ENCODE peak calls at places on chromosomes 11 and 22, in eight cellular contexts. P is activated T-cell treated with anti-CD3 and anti-CD28 coated beads for 1 hour; H is dorsolateral prefrontal cortex; O is NCI-H510A treated with DMSO at 0.1 percent for 48 hours; X is M059J; G is stimulated activated CD4-positive, alpha-beta T cell treated with anti-CD3 and anti-CD28 coated beads, Interleukin-12 subunit alpha, Interleukin-12 subunit beta, amount 100 ng/mL, for 24 hours; N is fibroblast of lung; K is hypothalamus. Y is an unnamed sample.
A peak's percentile ranks its signal among the peaks of the same experiment; 100 is the strongest.

GRCh38 chr11:60127311-60127811 is 38.9 kb downstream of the MS4A2 start:
- DNase-seq in K (no peak), P (no peak), X (peak; percentile 67), G (no peak), H (no peak), O (no peak), N (no peak), Y (peak; percentile 42)

GRCh38 chr11:117828641-117829368 is 4.3 kb upstream of the FXYD2 start:
- DNase-seq in N (peak; percentile 88), X (peak; percentile 57), G (peak; percentile 77), K (no peak), P (peak; percentile 75), H (no peak), O (no peak), Y (peak; percentile 47)

GRCh38 chr11:89184021-89184420 is 6.3 kb downstream of the TYR start:
- DNase-seq in N (no peak), P (no peak), O (no peak), X (peak; percentile 31), H (no peak), K (no peak), G (no peak), Y (peak; percentile 73)

GRCh38 chr11:134038897-134039470 is 29.9 kb upstream of the JAM3 start:
- DNase-seq in H (peak; percentile 57), O (no peak), K (no peak), P (no peak), G (no peak), X (no peak), N (no peak), Y (no peak)

GRCh38 chr11:118526688-118527087 is 586 bp upstream of the TTC36 start:
- DNase-seq in P (no peak), N (no peak), G (no peak), K (no peak), X (no peak), H (no peak), O (no peak), Y (no peak)

GRCh38 chr11:62479631-62480201 is 60.9 kb downstream of the SCGB1A1 start:
- DNase-seq in P (no peak), X (no peak), O (no peak), H (no peak), N (no peak), G (no peak), K (no peak), Y (no peak)

GRCh38 chr11:132352497-132352896 is 982.1 kb downstream of the NTM start:
- DNase-seq in X (no peak), O (no peak), H (no peak), P (no peak), K (no peak), N (no peak), G (no peak), Y (no peak)

GRCh38 chr11:72243567-72244316 is at the start of gene PHOX2A:
- DNase-seq in K (no peak), H (no peak), X (no peak), N (no peak), P (no peak), G (no peak), O (no peak), Y (no peak)

GRCh38 chr11:66906077-66906929 is 49.4 kb downstream of the LRFN4 start:
- DNase-seq in O (no peak), G (no peak), H (no peak), X (no peak), N (peak; percentile 73), P (no peak), K (no peak), Y (no peak)

GRCh38 chr11:83292709-83293435 is 6.7 kb upstream of the CCDC90B start:
- DNase-seq in H (no peak), N (peak; percentile 76), O (peak; percentile 33), X (peak; percentile 75), K (peak; percentile 17), G (no peak), P (peak; percentile 2), Y (no peak)

GRCh38 chr22:32310777-32311176 is 46.9 kb upstream of the RFPL3 start:
- DNase-seq in G (no peak), X (no peak), O (no peak), K (no peak), H (no peak), N (no peak), P (no peak), Y (no peak)

GRCh38 chr22:40676644-40677043 is 2.6 kb upstream of the MCHR1 start:
- DNase-seq in N (no peak), H (no peak), O (no peak), P (no peak), X (no peak), K (no peak), G (no peak), Y (no peak)

GRCh38 chr22:39021552-39022250 is 774 bp downstream of the APOBEC3D start:
- DNase-seq in P (no peak), N (no peak), G (no peak), K (no peak), X (no peak), H (no peak), O (no peak), Y (no peak)

GRCh38 chr11:70548976-70549375 is 150.6 kb downstream of the CTTN start:
- DNase-seq in X (no peak), N (no peak), K (no peak), O (no peak), P (no peak), G (no peak), H (no peak), Y (no peak)

GRCh38 chr11:85307381-85307780 is 319.8 kb downstream of the DLG2 start:
- DNase-seq in O (no peak), H (no peak), N (no peak), X (peak; percentile 39), P (no peak), G (no peak), K (no peak), Y (no peak)

GRCh38 chr11:68302256-68303054 is 9.9 kb upstream of the LRP5 start:
- DNase-seq in K (no peak), G (no peak), N (peak; percentile 30), X (peak; percentile 90), P (no peak), H (peak; percentile 30), O (peak; percentile 92), Y (no peak)

GRCh38 chr11:1829039-1829820 is 5.6 kb upstream of the SYT8 start:
- DNase-seq in P (no peak), G (no peak), O (no peak), N (peak; percentile 31), X (peak; percentile 94), H (peak; percentile 16), K (no peak), Y (peak; percentile 81)

GRCh38 chr11:103779054-103779453 is 257.4 kb upstream of the DDI1 start:
- DNase-seq in K (no peak), O (no peak), H (no peak), G (no peak), X (no peak), N (no peak), P (no peak), Y (no peak)

GRCh38 chr11:68461284-68461861 is 821 bp downstream of the PPP6R3 start:
- DNase-seq in P (no peak), H (peak; percentile 21), O (peak; percentile 36), N (peak; percentile 47), X (peak; percentile 36), K (no peak), G (no peak), Y (no peak)

GRCh38 chr11:48040830-48041444 is 60.6 kb downstream of the PTPRJ start:
- DNase-seq in G (no peak), K (no peak), O (no peak), P (no peak), H (no peak), N (no peak), X (no peak), Y (no peak)

GRCh38 chr22:29449296-29449863 is 11.0 kb downstream of the RFPL1 start:
- DNase-seq in O (no peak), P (no peak), X (no peak), H (no peak), G (no peak), N (no peak), K (no peak), Y (no peak)

GRCh38 chr11:78063440-78064181 is at the start of gene THRSP:
- DNase-seq in H (no peak), P (no peak), N (no peak), K (peak; percentile 33), G (no peak), X (no peak), O (no peak), Y (no peak)

GRCh38 chr11:114180301-114181055 is 115.7 kb upstream of the NNMT start:
- DNase-seq in K (peak; percentile 54), P (no peak), X (peak; percentile 7), O (peak; percentile 61), N (peak; percentile 53), G (no peak), H (no peak), Y (no peak)

GRCh38 chr11:72012897-72013721 is 14.4 kb downstream of the IL18BP start:
- DNase-seq in O (no peak), P (no peak), X (no peak), N (peak; percentile 85), G (no peak), H (peak; percentile 77), K (peak; percentile 75), Y (no peak)

GRCh38 chr22:39296981-39297489 is 22.4 kb downstream of the RPL3 start:
- DNase-seq in G (no peak), N (no peak), H (no peak), K (no peak), X (no peak), O (no peak), P (no peak), Y (no peak)

GRCh38 chr11:74849525-74850391 is 99.1 kb downstream of the XRRA1 start:
- DNase-seq in O (no peak), K (no peak), P (no peak), H (no peak), X (peak; percentile 80), G (no peak), N (peak; percentile 60), Y (no peak)

GRCh38 chr22:49535126-49535525 is 292.5 kb downstream of the BRD1 start:
- DNase-seq in K (no peak), P (no peak), O (no peak), X (no peak), N (no peak), G (no peak), H (peak; percentile 13), Y (no peak)

GRCh38 chr11:69512790-69513189 is 31.3 kb downstream of the LINC01488 start:
- DNase-seq in N (no peak), O (no peak), H (peak; percentile 35), P (no peak), G (no peak), X (no peak), K (no peak), Y (no peak)

GRCh38 chr11:93668171-93668570 is 6.7 kb downstream of the CEP295 start:
- DNase-seq in H (no peak), N (peak; percentile 35), P (no peak), X (peak; percentile 59), K (no peak), O (no peak), G (no peak), Y (no peak)

GRCh38 chr11:85974126-85974525 is 94.8 kb downstream of the PICALM start:
- DNase-seq in N (peak; percentile 70), H (no peak), K (no peak), O (no peak), G (no peak), P (no peak), X (no peak), Y (no peak)

GRCh38 chr11:27557223-27557622 is 50.7 kb upstream of the LIN7C start:
- DNase-seq in X (no peak), N (no peak), G (no peak), K (no peak), O (no peak), H (no peak), P (no peak), Y (no peak)

GRCh38 chr11:75068993-75069392 is 27.7 kb downstream of the OR2AT4 start:
- DNase-seq in X (no peak), H (no peak), G (no peak), K (no peak), O (no peak), N (no peak), P (no peak), Y (no peak)

GRCh38 chr22:50251472-50252054 is 498 bp upstream of the HDAC10 start:
- DNase-seq in P (no peak), K (no peak), N (no peak), H (no peak), G (no peak), X (no peak), O (no peak), Y (no peak)

GRCh38 chr11:1302041-1302460 is 7.4 kb downstream of the TOLLIP start:
- DNase-seq in H (no peak), N (no peak), K (no peak), O (no peak), G (no peak), P (no peak), X (no peak), Y (no peak)